ENCODE peak calls at places on chromosomes 7 and 10, in seven cellular contexts. Z, J, N, Y, T, P and C are unnamed samples.

GRCh38 chr7:127587663-127588018 is 570 bp upstream of the ARF5 start:
- DNase-seq in Z (no peak), J (no peak), N (peak; percentile 22), Y (no peak), T (peak; percentile 51), P (no peak), C (no peak)

GRCh38 chr10:92080244-92080643 is 156.7 kb downstream of the BTAF1 start:
- DNase-seq in Z (no peak), J (no peak), N (no peak), Y (no peak), T (no peak), P (no peak), C (no peak)

GRCh38 chr7:1533569-1534329 is 3.2 kb downstream of the MAFK start:
- DNase-seq in Z (no peak), J (no peak), N (no peak), Y (no peak), T (peak; percentile 57), P (peak; percentile 55), C (no peak)

GRCh38 chr10:84333864-84334451 is 5.6 kb downstream of the CCSER2 start:
- DNase-seq in Z (peak; percentile 37), J (no peak), N (no peak), Y (no peak), T (no peak), P (no peak), C (no peak)

GRCh38 chr7:105188201-105188600 is 174.2 kb downstream of the KMT2E start:
- DNase-seq in Z (no peak), J (no peak), N (no peak), Y (no peak), T (no peak), P (no peak), C (no peak)

GRCh38 chr7:55191161-55191925 is 172.5 kb downstream of the EGFR start:
- DNase-seq in Z (no peak), J (no peak), N (no peak), Y (no peak), T (no peak), P (no peak), C (peak; percentile 79)

GRCh38 chr7:125357681-125358440 is 428.2 kb upstream of the POT1 start:
- DNase-seq in Z (peak; percentile 21), J (no peak), N (no peak), Y (no peak), T (no peak), P (no peak), C (no peak)

GRCh38 chr7:70052691-70053090 is 454.4 kb downstream of the AUTS2 start:
- DNase-seq in Z (no peak), J (no peak), N (no peak), Y (no peak), T (no peak), P (no peak), C (no peak)

GRCh38 chr7:42253316-42253715 is 16.3 kb upstream of the GLI3 start:
- DNase-seq in Z (no peak), J (no peak), N (no peak), Y (no peak), T (no peak), P (no peak), C (no peak)

GRCh38 chr10:130782467-130782866 is 529.1 kb downstream of the TCERG1L start:
- DNase-seq in Z (peak; percentile 19), J (no peak), N (no peak), Y (no peak), T (no peak), P (no peak), C (no peak)

GRCh38 chr7:41224063-41224763 is 478.7 kb downstream of the INHBA start:
- DNase-seq in Z (no peak), J (no peak), N (no peak), Y (no peak), T (no peak), P (no peak), C (no peak)

GRCh38 chr7:13911920-13912319 is 77.5 kb downstream of the ETV1 start:
- DNase-seq in Z (no peak), J (no peak), N (no peak), Y (no peak), T (no peak), P (no peak), C (no peak)

GRCh38 chr7:5237286-5237685 is 45.5 kb upstream of the SLC29A4 start:
- DNase-seq in Z (peak; percentile 75), J (no peak), N (peak; percentile 79), Y (peak; percentile 69), T (no peak), P (no peak), C (peak; percentile 89)
- TF ChIP-seq POLR2A in Z (no peak), J (no peak), N (no peak), Y (no peak), T (no peak), P (no peak), C (no peak)

GRCh38 chr7:155001756-155002410 is 1.0 kb downstream of the PAXIP1 start:
- DNase-seq in Z (peak; percentile 45), J (peak; percentile 23), N (no peak), Y (no peak), T (no peak), P (no peak), C (no peak)

GRCh38 chr7:155000795-155001194 is 2.1 kb downstream of the PAXIP1 start:
- DNase-seq in Z (peak; percentile 18), J (no peak), N (no peak), Y (no peak), T (peak; percentile 38), P (no peak), C (no peak)

GRCh38 chr7:154998481-154998880 is 4.4 kb downstream of the PAXIP1 start:
- DNase-seq in Z (no peak), J (no peak), N (no peak), Y (no peak), T (no peak), P (no peak), C (no peak)

GRCh38 chr7:155003215-155003999 is 483 bp upstream of the PAXIP1 start:
- DNase-seq in Z (peak; percentile 91), J (peak; percentile 84), N (peak; percentile 75), Y (peak; percentile 51), T (peak; percentile 84), P (peak; percentile 79), C (peak; percentile 47)

GRCh38 chr7:155002411-155003214 is at the start of gene PAXIP1:
- DNase-seq in Z (peak; percentile 84), J (peak; percentile 41), N (peak; percentile 40), Y (no peak), T (peak; percentile 50), P (no peak), C (no peak)
- TF ChIP-seq POLR2A in Z (no peak), J (peak; percentile 17), N (no peak), Y (no peak), T (no peak), P (no peak), C (no peak)

GRCh38 chr10:102131286-102132170 is 1.3 kb upstream of the PPRC1 start:
- DNase-seq in Z (no peak), J (no peak), N (no peak), Y (no peak), T (no peak), P (no peak), C (no peak)
- TF ChIP-seq POLR2A in Z (no peak), J (no peak), N (no peak), Y (no peak), T (no peak), P (no peak), C (no peak)

GRCh38 chr10:14772399-14772798 is 2.3 kb downstream of the FAM107B start:
- DNase-seq in Z (no peak), J (no peak), N (no peak), Y (no peak), T (no peak), P (no peak), C (no peak)
- TF ChIP-seq POLR2A in Z (no peak), J (no peak), N (no peak), Y (no peak), T (no peak), P (no peak), C (no peak)

GRCh38 chr7:137987968-137988367 is 13.9 kb downstream of the CREB3L2 start:
- DNase-seq in Z (no peak), J (no peak), N (no peak), Y (no peak), T (no peak), P (no peak), C (no peak)

GRCh38 chr7:137989127-137989526 is 12.8 kb downstream of the CREB3L2 start:
- DNase-seq in Z (no peak), J (no peak), N (peak; percentile 65), Y (no peak), T (no peak), P (no peak), C (no peak)

GRCh38 chr7:137992042-137992737 is 9.7 kb downstream of the CREB3L2 start:
- DNase-seq in Z (no peak), J (no peak), N (no peak), Y (no peak), T (no peak), P (no peak), C (no peak)

GRCh38 chr7:137989590-137989989 is 12.3 kb downstream of the CREB3L2 start:
- DNase-seq in Z (no peak), J (no peak), N (no peak), Y (no peak), T (no peak), P (no peak), C (no peak)

GRCh38 chr7:137990251-137990901 is 11.5 kb downstream of the CREB3L2 start:
- DNase-seq in Z (no peak), J (no peak), N (no peak), Y (no peak), T (no peak), P (no peak), C (no peak)
- TF ChIP-seq POLR2A in Z (no peak), J (no peak), N (no peak), Y (no peak), T (no peak), P (no peak), C (no peak)

DNA sequence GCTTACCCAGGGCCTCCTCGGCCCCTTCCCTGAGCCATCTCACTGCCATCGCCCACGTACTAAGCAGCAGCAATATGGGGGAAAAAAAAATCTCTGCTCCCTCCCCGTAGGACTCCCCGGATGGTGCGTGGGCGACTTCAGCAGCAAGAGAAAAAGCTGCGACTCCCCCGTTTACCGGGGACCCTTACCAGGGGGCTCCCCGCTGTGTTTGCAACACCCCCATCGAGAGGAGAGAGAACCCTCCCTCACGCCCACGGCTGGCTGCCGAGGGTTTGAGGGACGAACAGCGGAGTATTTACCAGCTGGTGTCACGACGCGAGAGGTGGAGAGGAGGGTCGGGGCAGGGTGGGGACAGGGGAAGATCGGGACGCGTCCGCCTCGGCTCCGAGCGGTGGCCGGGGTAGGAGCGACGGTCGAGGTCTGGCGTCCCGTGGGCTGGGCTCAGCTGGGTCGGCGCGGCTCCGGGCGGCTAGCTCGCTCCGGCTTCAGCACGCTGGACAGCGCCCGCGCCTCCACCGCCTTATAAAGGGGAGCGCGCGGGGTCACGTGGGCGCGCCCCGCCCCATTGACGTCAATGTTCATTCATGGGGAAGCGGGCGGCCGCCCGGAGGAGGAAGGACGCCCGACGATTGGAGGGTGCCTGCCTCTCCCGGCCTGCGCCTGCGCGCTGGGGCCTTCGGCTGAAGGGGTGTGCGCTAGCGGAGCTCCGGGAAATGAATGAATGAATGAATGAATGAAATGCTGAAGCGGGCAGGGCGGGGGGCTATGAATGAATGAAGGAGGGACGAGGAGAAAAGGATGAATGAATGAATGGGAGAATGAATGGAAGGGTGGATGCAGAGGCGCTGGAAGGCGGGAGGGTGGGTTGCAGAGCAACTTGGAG is at the start of gene VGF:
- DNase-seq in Z (peak; percentile 97), J (peak; percentile 96), N (peak; percentile 95), Y (peak; percentile 84), T (peak; percentile 93), P (peak; percentile 87), C (peak; percentile 96)
- TF ChIP-seq POLR2A in Z (no peak), J (no peak), N (no peak), Y (no peak), T (no peak), P (no peak), C (no peak)